ENCODE peak calls at places on chromosomes 7 and 10, in ten cellular contexts. Z, R, A, V, C, L, Y, O, B and G are unnamed samples.

GRCh38 chr7:141351175-141351574 is 200.0 kb upstream of the AGK start:
- DNase-seq in C (no peak), V (no peak), O (no peak), B (no peak), Z (no peak), R (no peak), Y (no peak), A (no peak), L (no peak), G (no peak)

GRCh38 chr7:46468753-46469356 is 547.8 kb upstream of the IGFBP3 start:
- DNase-seq in Z (no peak), L (no peak), A (no peak), Y (no peak), B (peak), R (no peak), O (peak), V (no peak), C (no peak), G (no peak)

GRCh38 chr7:121266307-121266894 is 62.4 kb upstream of the WNT16 start:
- DNase-seq in R (no peak), Z (no peak), L (no peak), V (no peak), A (no peak), B (no peak), C (no peak), Y (no peak), O (no peak), G (no peak)

GRCh38 chr7:40077849-40078248 is 56.6 kb downstream of the MPLKIP start:
- DNase-seq in Y (no peak), R (no peak), L (no peak), B (no peak), Z (no peak), C (no peak), A (no peak), V (no peak), O (no peak), G (no peak)

GRCh38 chr10:100734295-100735086 is 10.9 kb upstream of the PAX2 start:
- DNase-seq in V (peak), R (no peak), C (no peak), O (no peak), A (no peak), Y (no peak), L (no peak), Z (no peak), B (no peak), G (no peak)

GRCh38 chr7:132424821-132425739 is 151.2 kb downstream of the PLXNA4 start:
- DNase-seq in Z (no peak), A (no peak), R (no peak), L (no peak), Y (no peak), O (no peak), C (no peak), V (no peak), B (no peak), G (no peak)

GRCh38 chr7:74376256-74377036 is 77.3 kb upstream of the GTF2IRD1 start:
- DNase-seq in L (no peak), B (no peak), A (no peak), V (no peak), Z (no peak), Y (no peak), O (no peak), C (no peak), R (no peak), G (no peak)

GRCh38 chr10:14583252-14583651 is 191.4 kb downstream of the FAM107B start:
- DNase-seq in V (no peak), R (no peak), O (no peak), Z (no peak), C (no peak), B (no peak), Y (no peak), A (peak), L (no peak), G (peak)

GRCh38 chr7:28395806-28396205 is 16.5 kb upstream of the CREB5 start:
- DNase-seq in A (no peak), L (no peak), C (no peak), O (peak), V (no peak), R (no peak), Z (no peak), B (peak), Y (no peak), G (no peak)

GRCh38 chr10:102451105-102451969 is at the start of gene C10orf95:
- DNase-seq in O (peak), L (no peak), B (peak), C (no peak), A (no peak), Y (no peak), R (peak), Z (peak), V (no peak), G (no peak)

GRCh38 chr10:17134737-17135260 is 5.2 kb upstream of the CUBN start:
- DNase-seq in Y (no peak), O (peak), C (no peak), V (no peak), L (no peak), Z (no peak), A (no peak), B (no peak), R (no peak), G (no peak)

GRCh38 chr7:29243777-29244655 is 49.4 kb downstream of the CHN2 start:
- DNase-seq in R (no peak), A (peak), Y (no peak), C (no peak), B (no peak), Z (no peak), V (no peak), O (no peak), L (no peak), G (peak)

GRCh38 chr7:134916428-134916883 is 69.9 kb upstream of the AGBL3 start:
- DNase-seq in O (no peak), V (no peak), B (no peak), C (no peak), L (no peak), A (no peak), Z (no peak), R (no peak), Y (no peak), G (no peak)

GRCh38 chr7:14596421-14596820 is 306.1 kb downstream of the DGKB start:
- DNase-seq in O (no peak), Z (no peak), V (no peak), C (no peak), Y (no peak), B (peak), R (peak), L (no peak), A (no peak), G (no peak)

GRCh38 chr7:39357648-39358047 is 208.6 kb upstream of the YAE1 start:
- DNase-seq in V (no peak), A (no peak), O (peak), B (no peak), C (no peak), Y (peak), Z (no peak), L (no peak), R (no peak), G (no peak)

GRCh38 chr10:101464518-101465085 is 110.6 kb downstream of the BTRC start:
- DNase-seq in Y (no peak), Z (no peak), V (no peak), B (no peak), O (no peak), A (no peak), C (no peak), R (no peak), L (no peak), G (no peak)

GRCh38 chr7:30916767-30917166 is 5.1 kb downstream of the AQP1 start:
- DNase-seq in C (no peak), A (no peak), Z (no peak), L (peak), B (no peak), Y (no peak), R (no peak), O (no peak), V (no peak), G (no peak)
- H3K27ac ChIP-seq in C (peak), A (no peak), Z (no peak), L (peak), B (no peak), Y (no peak), R (no peak), O (no peak), V (no peak), G (no peak)

GRCh38 chr10:126749030-126749655 is 78.7 kb upstream of the C10orf90 start:
- DNase-seq in B (peak), C (peak), L (peak), R (peak), A (peak), Z (peak), Y (peak), V (peak), O (peak), G (peak)
- H3K27ac ChIP-seq in B (no peak), C (no peak), L (no peak), R (no peak), A (no peak), Z (no peak), Y (no peak), V (no peak), O (no peak), G (no peak)

DNA sequence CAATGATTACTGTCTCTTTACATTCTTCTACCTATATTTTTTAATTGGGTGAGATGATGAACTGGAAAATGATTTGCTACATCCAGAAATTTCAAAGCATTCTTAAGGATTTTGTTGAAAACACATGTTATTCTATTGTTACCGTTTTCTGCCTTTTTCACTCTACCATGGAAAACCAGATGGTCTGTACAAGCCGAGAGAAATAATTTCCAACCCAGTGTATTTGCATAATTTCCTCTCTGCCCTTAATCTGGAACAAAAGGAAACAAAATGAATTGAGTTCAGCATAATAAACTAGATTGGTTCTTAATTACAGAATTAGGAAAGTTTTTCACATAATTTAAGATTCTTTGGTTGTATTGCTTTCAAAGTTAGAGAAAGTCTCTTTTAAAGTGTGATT is 211.2 kb downstream of the CACNB2 start:
- DNase-seq in L (no peak), B (no peak), A (no peak), V (no peak), C (no peak), Z (no peak), Y (no peak), R (no peak), O (no peak), G (no peak)
- H3K27ac ChIP-seq in L (peak), B (no peak), A (no peak), V (no peak), C (no peak), Z (no peak), Y (no peak), R (no peak), O (no peak), G (no peak)

DNA sequence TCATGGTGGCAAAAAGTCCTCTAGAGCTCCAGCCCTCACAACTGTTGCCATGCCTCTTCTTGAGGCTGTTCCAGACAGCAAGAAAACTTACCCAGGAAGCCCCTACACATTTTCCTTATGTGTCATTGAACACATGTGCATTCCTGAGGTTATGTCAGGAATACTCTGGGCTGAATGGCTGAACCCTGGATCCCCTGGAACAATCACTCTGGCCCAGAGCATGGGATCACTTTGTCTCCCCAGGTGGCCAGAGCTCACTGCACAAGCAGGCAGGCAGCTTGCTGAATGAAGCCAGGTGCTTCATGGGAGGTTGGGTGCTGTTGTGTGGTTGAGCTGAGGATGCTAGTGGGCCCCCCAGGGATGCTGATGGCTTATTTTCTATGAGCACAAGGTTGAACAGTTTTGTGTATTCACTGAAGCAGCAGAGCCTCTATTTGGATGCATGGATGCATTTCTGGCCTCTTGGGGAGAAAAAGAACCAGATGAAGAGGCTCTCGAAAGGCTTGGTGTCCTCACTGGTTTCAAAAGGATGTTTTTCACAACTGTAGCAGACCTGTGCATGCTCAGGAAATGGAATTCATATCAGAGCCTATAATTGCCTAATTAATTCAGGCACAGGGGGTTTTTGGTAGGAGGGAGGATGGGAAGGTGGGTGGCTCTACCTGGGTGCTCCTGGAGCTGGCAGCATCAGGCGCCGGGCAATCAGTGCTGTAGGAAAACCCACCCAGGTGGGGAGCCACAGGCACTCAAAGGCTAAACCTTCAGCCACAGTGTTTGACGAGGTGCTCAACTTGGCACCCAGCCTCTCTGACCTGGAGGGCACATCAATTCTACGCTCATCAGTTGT is 54.5 kb upstream of the NPTX2 start:
- DNase-seq in B (no peak), L (no peak), R (no peak), Y (no peak), O (no peak), C (peak), Z (no peak), A (no peak), V (no peak), G (no peak)
- H3K27ac ChIP-seq in B (no peak), L (no peak), R (peak), Y (no peak), O (no peak), C (no peak), Z (no peak), A (no peak), V (no peak), G (no peak)

DNA sequence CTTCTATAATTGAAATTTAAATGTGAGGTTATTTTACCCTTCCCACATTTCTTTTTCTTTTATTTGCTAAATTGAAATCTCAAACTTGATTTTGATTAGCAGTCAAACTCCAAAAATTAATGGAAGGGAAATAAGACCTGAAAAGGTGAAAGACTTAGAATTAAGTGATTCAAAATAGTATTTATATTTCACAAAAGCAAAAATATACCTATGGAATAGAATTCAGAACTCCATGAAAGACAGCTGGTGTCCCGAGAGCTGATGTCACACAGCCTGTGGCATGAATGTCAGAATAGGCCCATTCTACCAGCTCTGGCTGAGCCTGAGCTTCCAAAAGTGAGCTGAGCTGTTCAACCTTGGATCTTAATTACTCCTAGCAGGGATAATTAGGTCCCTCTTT is at the start of gene FAM24A:
- DNase-seq in R (no peak), Z (no peak), B (no peak), O (no peak), C (no peak), L (no peak), V (no peak), A (no peak), Y (no peak), G (no peak)
- H3K27ac ChIP-seq in R (no peak), Z (no peak), B (no peak), O (no peak), C (no peak), L (no peak), V (no peak), A (no peak), Y (no peak), G (no peak)

GRCh38 chr10:79979973-79980687 is 31.2 kb upstream of the SFTPD start:
- DNase-seq in R (no peak), L (no peak), V (no peak), Z (no peak), A (no peak), C (no peak), B (no peak), Y (no peak), O (no peak), G (no peak)
- H3K27ac ChIP-seq in R (no peak), L (peak), V (no peak), Z (no peak), A (no peak), C (no peak), B (no peak), Y (no peak), O (no peak), G (no peak)

DNA sequence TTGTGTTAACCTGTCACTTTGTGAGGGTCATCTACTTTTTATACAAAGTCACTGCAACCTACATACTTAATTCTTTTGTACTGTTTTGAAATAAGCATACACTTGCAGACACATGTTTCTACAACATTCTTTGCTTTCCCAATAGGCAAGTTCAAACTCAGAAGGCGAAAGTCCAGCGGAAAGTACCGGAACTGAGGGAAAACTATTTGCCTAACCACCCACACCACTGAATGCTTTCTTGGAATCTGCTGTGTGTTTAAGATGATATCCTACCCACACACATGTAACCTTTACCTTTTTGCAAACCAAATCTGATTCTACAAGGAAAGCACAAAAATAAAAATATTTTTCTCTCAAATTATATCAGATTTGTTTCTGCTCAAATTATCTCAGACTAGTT is 139.4 kb upstream of the AGR3 start:
- DNase-seq in Z (no peak), Y (no peak), V (no peak), B (peak), O (no peak), C (no peak), R (peak), L (no peak), A (no peak), G (no peak)
- H3K27ac ChIP-seq in Z (no peak), Y (no peak), V (no peak), B (no peak), O (no peak), C (no peak), R (no peak), L (no peak), A (no peak), G (no peak)